ENCODE peak calls at places on chromosomes 11 and 22, in four cellular contexts. M is K562, O is HL-60, E is GM12878. P is an unnamed sample.

GRCh38 chr11:126857860-126858808 is 142.4 kb downstream of the KIRREL3 start:
- DNase-seq in M (no peak), O (no peak), E (no peak), P (no peak)

GRCh38 chr11:114395776-114396175 is 4.5 kb downstream of the C11orf71 start:
- DNase-seq in E (no peak), O (no peak), M (peak), P (no peak)

GRCh38 chr11:47550288-47551052 is 2.5 kb downstream of the CELF1 start:
- DNase-seq in E (no peak), O (peak), M (no peak), P (no peak)

GRCh38 chr22:50728523-50728931 is 9.5 kb upstream of the ACR start:
- DNase-seq in O (no peak), E (no peak), M (no peak), P (no peak)

GRCh38 chr22:24813861-24814770 is 8.1 kb downstream of the SGSM1 start:
- DNase-seq in E (no peak), O (no peak), M (no peak), P (no peak)

GRCh38 chr11:78830277-78830676 is 255.6 kb upstream of the NARS2 start:
- DNase-seq in M (no peak), E (no peak), O (no peak), P (no peak)

GRCh38 chr11:65780770-65781151 is at the start of gene AP5B1:
- DNase-seq in M (peak), O (peak), E (no peak), P (peak)

GRCh38 chr22:44074286-44074984 is 50.3 kb downstream of the PARVB start:
- DNase-seq in E (no peak), O (no peak), M (no peak), P (no peak)

GRCh38 chr11:134260503-134260902 is 7.1 kb downstream of the ACAD8 start:
- DNase-seq in O (no peak), E (no peak), M (no peak), P (no peak)

GRCh38 chr22:40410272-40410671 is 39.9 kb downstream of the SGSM3 start:
- DNase-seq in O (no peak), M (no peak), E (no peak), P (no peak)

GRCh38 chr11:35235944-35236666 is 97.1 kb downstream of the CD44 start:
- DNase-seq in E (no peak), O (no peak), M (no peak), P (no peak)

GRCh38 chr11:77473001-77473800 is 693 bp downstream of the PAK1 start:
- DNase-seq in M (peak), O (peak), E (no peak), P (peak)

GRCh38 chr11:2214527-2215229 is 43.1 kb upstream of the TH start:
- DNase-seq in M (no peak), O (no peak), E (no peak), P (no peak)

GRCh38 chr11:75430692-75431532 is 2.1 kb downstream of the KLHL35 start:
- DNase-seq in O (no peak), E (no peak), M (no peak), P (no peak)

GRCh38 chr11:73157141-73158010 is 15.3 kb upstream of the FCHSD2 start:
- DNase-seq in M (no peak), O (peak), E (no peak), P (no peak)

GRCh38 chr11:130908770-130909625 is 7.3 kb downstream of the SNX19 start:
- DNase-seq in M (no peak), O (no peak), E (no peak), P (no peak)

GRCh38 chr11:103091024-103091423 is 936 bp downstream of the DCUN1D5 start:
- DNase-seq in O (peak), M (peak), E (no peak), P (no peak)
- TF ChIP-seq SPI1 in O (no peak), M (no peak), E (no peak), P (no peak)

GRCh38 chr11:67301951-67302516 is 1.3 kb upstream of the SSH3 start:
- DNase-seq in O (peak), M (no peak), E (no peak), P (no peak)

GRCh38 chr11:67300256-67300755 is 3.0 kb upstream of the SSH3 start:
- DNase-seq in O (no peak), E (no peak), M (no peak), P (no peak)

GRCh38 chr11:67302571-67303131 is 679 bp upstream of the SSH3 start:
- DNase-seq in O (peak), E (no peak), M (no peak), P (no peak)

GRCh38 chr11:67300756-67301312 is 2.5 kb upstream of the SSH3 start:
- DNase-seq in M (no peak), O (no peak), E (no peak), P (no peak)

DNA sequence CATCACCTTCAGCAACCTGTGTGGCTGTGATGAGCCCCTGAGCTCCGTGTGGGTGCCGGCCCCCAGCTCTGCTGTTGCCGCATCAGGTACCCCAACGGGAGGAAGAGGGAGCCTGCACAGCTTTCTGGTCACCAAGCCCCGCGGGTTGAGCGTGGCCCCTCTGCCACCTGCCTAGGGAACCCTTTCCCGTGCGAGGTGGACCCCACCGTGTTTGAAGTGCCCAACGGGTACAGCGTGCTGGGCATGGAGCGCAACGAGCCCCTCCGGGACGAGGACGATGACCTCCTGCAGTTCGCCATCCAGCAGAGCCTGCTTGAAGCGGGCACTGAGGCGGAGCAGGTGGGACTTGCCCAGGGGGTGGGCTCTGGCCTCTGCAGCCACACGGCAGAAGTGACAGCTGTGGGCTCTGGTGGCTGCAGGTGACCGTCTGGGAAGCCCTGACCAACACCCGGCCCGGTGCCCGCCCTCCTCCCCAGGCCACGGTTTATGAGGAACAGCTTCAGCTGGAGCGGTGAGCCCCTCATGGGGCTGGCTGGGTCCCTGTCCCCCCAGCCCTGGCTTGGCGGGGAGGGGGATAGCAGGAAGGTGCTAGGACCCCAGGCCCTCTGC is 1.9 kb upstream of the SSH3 start:
- DNase-seq in O (no peak), E (no peak), M (no peak), P (no peak)
- TF ChIP-seq SPI1 in O (no peak), E (no peak), M (no peak), P (no peak)

GRCh38 chr11:70029831-70030811 is 48.0 kb upstream of the ANO1 start:
- DNase-seq in O (no peak), E (no peak), M (no peak), P (no peak)
- TF ChIP-seq SPI1 in O (no peak), E (no peak), M (no peak), P (no peak)

DNA sequence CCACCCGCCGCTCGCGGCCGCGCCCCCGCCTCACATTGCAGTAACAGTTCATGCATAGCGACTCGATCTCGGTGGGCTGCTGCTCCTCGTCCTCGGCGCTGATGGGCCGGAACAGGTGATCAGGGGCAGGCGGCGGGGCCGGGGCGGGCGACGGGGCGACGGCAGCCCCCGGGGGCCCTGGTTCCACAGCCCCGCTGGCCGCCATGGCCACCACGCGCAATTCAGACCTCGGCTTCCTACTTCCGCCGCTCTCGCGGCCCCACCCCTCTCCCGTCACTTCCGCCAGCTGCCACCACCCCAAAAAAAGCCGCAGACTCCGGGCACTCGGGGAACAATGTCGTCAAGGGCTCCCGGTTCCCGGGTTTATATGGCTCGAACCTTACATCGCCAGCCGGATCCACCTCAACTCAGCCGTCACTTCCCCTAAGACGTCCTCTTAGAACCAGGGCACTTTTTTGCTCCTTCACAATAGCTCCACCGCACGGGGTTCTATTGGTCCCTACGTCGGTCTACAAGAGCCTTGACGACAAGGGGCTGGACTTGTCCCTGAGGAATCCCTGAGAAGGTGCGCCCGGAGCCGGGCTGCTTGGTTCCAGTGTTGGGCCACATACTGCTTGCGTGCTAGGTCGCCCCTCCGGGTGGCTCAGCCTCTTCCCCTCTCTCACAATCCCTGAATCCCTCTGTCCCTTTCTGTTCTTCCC is at the start of gene ZPR1:
- DNase-seq in O (peak), M (peak), E (no peak), P (peak)
- TF ChIP-seq SPI1 in O (no peak), M (peak), E (peak), P (no peak)

GRCh38 chr11:12674936-12675696 is 895 bp downstream of the TEAD1 start:
- DNase-seq in M (peak), O (no peak), E (no peak), P (no peak)
- TF ChIP-seq SPI1 in M (no peak), O (no peak), E (no peak), P (no peak)

P was measured in GM12891.